ENCODE peak calls at places on chromosomes 7 and 10, in six cellular contexts. B is HepG2, Z is GM12878, E is H1, S is K562, U is SK-N-SH. M is an unnamed sample.

GRCh38 chr7:24025094-24025493 is 258.9 kb upstream of the NPY start:
- DNase-seq in E (no peak), S (no peak), B (no peak), U (no peak), Z (no peak), M (no peak)

GRCh38 chr10:129096340-129096984 is 370.6 kb upstream of the MGMT start:
- DNase-seq in S (no peak), U (no peak), B (no peak), E (no peak), Z (no peak), M (no peak)

GRCh38 chr10:123945506-123945905 is 53.9 kb upstream of the CPXM2 start:
- DNase-seq in E (no peak), B (no peak), S (peak), U (no peak), Z (no peak), M (no peak)

GRCh38 chr7:23938230-23938629 is 228.2 kb downstream of the STK31 start:
- DNase-seq in S (no peak), Z (no peak), E (no peak), B (no peak), U (no peak), M (no peak)

GRCh38 chr7:131302876-131303707 is 24.6 kb upstream of the MKLN1 start:
- DNase-seq in U (no peak), B (peak), S (no peak), E (peak), Z (no peak), M (no peak)

GRCh38 chr10:98246911-98247820 is 20.8 kb downstream of the LOXL4 start:
- DNase-seq in E (no peak), U (no peak), S (no peak), B (no peak), Z (no peak), M (no peak)

GRCh38 chr7:120856621-120857352 is 1.2 kb downstream of the TSPAN12 start:
- DNase-seq in Z (peak), U (peak), B (peak), E (no peak), S (peak), M (no peak)

GRCh38 chr7:16646427-16647081 is 573 bp downstream of the BZW2 start:
- DNase-seq in S (no peak), U (peak), E (no peak), Z (no peak), B (no peak), M (no peak)

GRCh38 chr10:4372601-4373000 is 453.4 kb upstream of the AKR1E2 start:
- DNase-seq in S (no peak), Z (no peak), B (no peak), U (peak), E (no peak), M (no peak)

GRCh38 chr7:38673795-38674194 is 42.6 kb upstream of the AMPH start:
- DNase-seq in Z (no peak), S (no peak), E (no peak), B (no peak), U (no peak), M (peak)

GRCh38 chr7:4797858-4798705 is 22.7 kb downstream of the AP5Z1 start:
- DNase-seq in Z (no peak), B (peak), E (no peak), U (peak), S (peak), M (no peak)

GRCh38 chr7:131109757-131110293 is 217.9 kb upstream of the MKLN1 start:
- DNase-seq in B (peak), Z (no peak), S (peak), U (peak), E (no peak), M (peak)

GRCh38 chr10:69861251-69862240 is 59.8 kb downstream of the COL13A1 start:
- DNase-seq in U (no peak), Z (no peak), S (no peak), B (peak), E (no peak), M (peak)

GRCh38 chr7:129387537-129387936 is 46.7 kb upstream of the STRIP2 start:
- DNase-seq in Z (no peak), S (no peak), U (no peak), B (no peak), E (no peak), M (no peak)

GRCh38 chr7:28440055-28440601 is 27.8 kb downstream of the CREB5 start:
- DNase-seq in S (no peak), E (no peak), B (no peak), Z (no peak), U (no peak), M (no peak)

GRCh38 chr7:19248681-19249080 is 103.5 kb upstream of the FERD3L start:
- DNase-seq in Z (no peak), E (no peak), U (no peak), B (no peak), S (no peak), M (no peak)

GRCh38 chr10:59214160-59214559 is 37.7 kb downstream of the PHYHIPL start:
- DNase-seq in S (no peak), B (no peak), U (no peak), Z (no peak), E (no peak), M (no peak)

GRCh38 chr10:13949844-13950542 is 363.2 kb downstream of the PRPF18 start:
- DNase-seq in U (no peak), E (no peak), S (no peak), Z (no peak), B (no peak), M (no peak)

GRCh38 chr7:7104971-7105370 is 77.4 kb upstream of the C1GALT1 start:
- DNase-seq in U (no peak), B (no peak), E (no peak), Z (no peak), S (no peak), M (no peak)

GRCh38 chr7:115297651-115298050 is 375.8 kb downstream of the MDFIC start:
- DNase-seq in B (no peak), U (no peak), S (no peak), E (no peak), Z (no peak), M (no peak)

GRCh38 chr7:90955641-90956207 is 308.5 kb upstream of the FZD1 start:
- DNase-seq in B (no peak), Z (no peak), U (no peak), E (no peak), S (no peak), M (no peak)

GRCh38 chr10:79113827-79114226 is 45.1 kb downstream of the ZMIZ1 start:
- DNase-seq in S (no peak), U (peak), Z (no peak), B (no peak), E (no peak), M (no peak)

GRCh38 chr10:31083765-31084184 is 52.1 kb upstream of the ZNF438 start:
- DNase-seq in B (peak), U (peak), E (peak), Z (peak), S (peak), M (peak)

GRCh38 chr10:78981970-78982281 is 86.8 kb upstream of the ZMIZ1 start:
- DNase-seq in B (peak), Z (no peak), S (no peak), U (no peak), E (no peak), M (no peak)

GRCh38 chr7:39695852-39696586 is 72.6 kb downstream of the RALA start:
- DNase-seq in S (no peak), E (no peak), B (no peak), U (no peak), Z (no peak), M (no peak)

GRCh38 chr10:624605-625334 is 64.7 kb downstream of the DIP2C start:
- DNase-seq in B (peak), S (no peak), Z (no peak), U (peak), E (peak), M (no peak)

GRCh38 chr10:73183882-73184281 is 16.0 kb downstream of the FAM149B1 start:
- DNase-seq in S (no peak), Z (no peak), U (no peak), B (no peak), E (no peak), M (no peak)

GRCh38 chr10:13354783-13355182 is 6.7 kb upstream of the SEPHS1 start:
- DNase-seq in Z (no peak), U (no peak), E (no peak), B (no peak), S (no peak), M (no peak)

GRCh38 chr7:138328215-138328614 is 131.8 kb upstream of the TRIM24 start:
- DNase-seq in B (peak), S (no peak), U (no peak), Z (no peak), E (no peak), M (no peak)

GRCh38 chr7:51428226-51428887 is 111.7 kb upstream of the COBL start:
- DNase-seq in Z (no peak), S (no peak), U (no peak), E (no peak), B (no peak), M (no peak)

GRCh38 chr10:12375076-12375504 is 25.7 kb downstream of the CAMK1D start:
- DNase-seq in S (no peak), Z (no peak), U (no peak), E (no peak), B (no peak), M (no peak)

GRCh38 chr7:44761207-44762161 is 12.8 kb downstream of the ZMIZ2 start:
- DNase-seq in U (peak), E (no peak), S (peak), B (no peak), Z (no peak), M (no peak)

GRCh38 chr10:60123172-60123571 is 216.8 kb upstream of the CCDC6 start:
- DNase-seq in E (no peak), U (no peak), B (no peak), S (no peak), Z (no peak), M (no peak)

GRCh38 chr10:101512741-101513140 is 75.3 kb downstream of the POLL start:
- DNase-seq in U (no peak), S (no peak), E (no peak), B (no peak), Z (no peak), M (no peak)

GRCh38 chr7:22110881-22111280 is 165.2 kb upstream of the CDCA7L start:
- DNase-seq in Z (no peak), S (no peak), B (peak), U (no peak), E (no peak), M (no peak)

GRCh38 chr10:122126763-122127659 is 138.0 kb downstream of the TACC2 start:
- DNase-seq in U (no peak), S (no peak), B (peak), Z (no peak), E (no peak), M (no peak)

GRCh38 chr7:68088894-68089293 is 1092.3 kb downstream of the TYW1 start:
- DNase-seq in B (no peak), Z (no peak), U (no peak), S (no peak), E (no peak), M (no peak)

GRCh38 chr7:50266893-50267386 is 37.6 kb upstream of the IKZF1 start:
- DNase-seq in U (no peak), S (peak), Z (peak), B (no peak), E (no peak), M (peak)

GRCh38 chr7:130393799-130394411 is 13.6 kb downstream of the CPA1 start:
- DNase-seq in U (no peak), E (no peak), Z (no peak), S (no peak), B (no peak), M (no peak)

GRCh38 chr7:159096736-159097581 is 47.7 kb downstream of the VIPR2 start:
- DNase-seq in Z (no peak), U (no peak), S (no peak), E (no peak), B (no peak), M (no peak)

GRCh38 chr7:15515201-15515777 is 46.5 kb downstream of the AGMO start:
- DNase-seq in Z (no peak), B (no peak), S (no peak), E (no peak), U (no peak), M (no peak)
- TF ChIP-seq GABPA in Z (no peak), B (no peak), S (no peak), E (no peak), U (no peak), M (no peak)

GRCh38 chr7:11746591-11746990 is 85.4 kb downstream of the THSD7A start:
- DNase-seq in Z (no peak), B (no peak), E (no peak), S (no peak), U (no peak), M (no peak)
- TF ChIP-seq GABPA in Z (no peak), B (no peak), E (no peak), S (no peak), U (no peak), M (no peak)

GRCh38 chr7:82110146-82110823 is 333.3 kb downstream of the CACNA2D1 start:
- DNase-seq in Z (no peak), S (no peak), E (no peak), U (no peak), B (no peak), M (no peak)

GRCh38 chr7:82109288-82109687 is 334.3 kb downstream of the CACNA2D1 start:
- DNase-seq in S (no peak), B (no peak), E (no peak), Z (no peak), U (no peak), M (no peak)

DNA sequence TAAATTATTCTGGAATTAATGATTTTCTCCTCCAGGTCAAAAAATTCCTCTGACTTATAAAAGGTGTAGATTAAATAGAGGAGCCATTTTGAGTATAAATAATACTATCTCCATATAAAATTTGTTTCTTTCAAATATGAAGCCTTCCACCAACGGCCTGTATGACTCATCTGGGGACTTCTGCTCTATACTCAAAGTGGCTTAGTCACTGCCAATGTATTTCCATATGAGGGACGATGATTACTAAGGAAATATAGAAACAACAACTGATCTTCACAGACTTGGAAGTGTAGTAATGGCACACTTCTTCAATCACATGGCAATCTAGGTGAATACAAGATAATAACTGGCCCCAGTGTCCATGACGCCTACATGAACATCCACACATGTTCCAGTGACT is 335.6 kb upstream of the HGF start:
- DNase-seq in B (no peak), E (no peak), S (no peak), Z (no peak), U (no peak), M (no peak)
- TF ChIP-seq GABPA in B (no peak), E (no peak), S (no peak), Z (no peak), U (no peak), M (no peak)

DNA sequence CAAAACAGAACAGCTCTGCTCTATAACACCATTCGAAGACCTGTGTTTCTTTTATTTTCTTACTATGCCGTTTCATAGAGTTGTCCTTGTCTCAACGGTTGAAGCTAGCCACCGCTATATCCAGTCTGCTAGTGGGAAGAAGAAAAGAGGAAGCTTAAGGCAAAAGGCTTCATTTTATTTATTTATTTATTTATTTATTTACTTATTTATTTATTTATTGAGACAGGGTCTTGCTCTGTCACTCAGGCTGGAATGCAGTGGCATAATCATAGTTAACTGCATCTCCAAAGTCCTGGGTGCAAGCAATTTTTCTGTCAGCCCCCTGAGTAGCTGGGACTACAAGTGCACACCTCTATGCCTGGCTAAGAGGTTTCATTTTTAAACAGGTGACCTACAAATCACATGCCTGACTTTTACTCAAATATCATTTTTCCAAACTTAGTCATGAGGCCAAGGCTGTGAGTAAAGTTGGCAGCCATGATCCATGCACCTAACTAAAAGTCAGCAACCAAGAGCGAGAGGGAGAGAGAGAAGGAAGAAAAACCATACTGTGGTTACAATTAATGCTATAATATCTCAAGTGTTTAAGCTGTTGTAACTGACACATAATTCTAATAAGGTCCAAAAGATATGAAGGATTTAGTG is 1305.3 kb upstream of the LRRTM3 start:
- DNase-seq in Z (no peak), B (no peak), E (no peak), U (no peak), S (no peak), M (no peak)
- TF ChIP-seq GABPA in Z (no peak), B (no peak), E (no peak), U (no peak), S (no peak), M (no peak)

DNA sequence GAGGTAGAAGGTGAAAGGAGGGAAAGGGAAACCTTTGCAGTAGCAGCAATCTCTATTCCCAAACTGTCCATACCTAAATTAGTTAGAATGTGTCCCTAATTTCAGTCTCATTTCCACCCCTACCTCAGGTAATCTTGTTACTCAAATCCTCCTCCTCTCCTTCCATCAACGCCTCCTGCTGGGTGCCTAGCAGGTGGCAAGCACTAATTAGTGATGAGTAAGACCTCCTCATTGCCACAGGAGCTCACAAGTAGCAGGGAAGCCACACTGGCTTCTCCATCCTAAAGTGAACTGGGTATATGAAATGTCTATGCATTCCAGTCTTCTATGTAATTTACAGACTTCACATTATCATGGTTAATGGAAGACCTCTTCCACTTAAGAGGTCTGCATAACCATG is 25.7 kb upstream of the FAM133B start:
- DNase-seq in U (no peak), E (no peak), Z (no peak), S (no peak), B (no peak), M (no peak)
- TF ChIP-seq GABPA in U (no peak), E (no peak), Z (no peak), S (no peak), B (no peak), M (no peak)

GRCh38 chr7:98283127-98283886 is 1.8 kb downstream of the BRI3 start:
- DNase-seq in Z (no peak), B (no peak), E (no peak), S (no peak), U (peak), M (peak)

GRCh38 chr7:98283887-98284222 is 2.4 kb downstream of the BRI3 start:
- DNase-seq in B (no peak), Z (no peak), U (no peak), S (no peak), E (no peak), M (no peak)

GRCh38 chr7:98286093-98286525 is 4.6 kb downstream of the BRI3 start:
- DNase-seq in E (no peak), S (peak), B (peak), Z (no peak), U (peak), M (no peak)

GRCh38 chr7:98285132-98286092 is 3.9 kb downstream of the BRI3 start:
- DNase-seq in E (no peak), S (no peak), U (peak), Z (no peak), B (no peak), M (no peak)

GRCh38 chr7:98284335-98285036 is 3.0 kb downstream of the BRI3 start:
- DNase-seq in B (peak), Z (no peak), S (no peak), U (peak), E (no peak), M (peak)
- TF ChIP-seq GABPA in B (no peak), Z (no peak), S (no peak), U (no peak), E (no peak), M (no peak)

DNA sequence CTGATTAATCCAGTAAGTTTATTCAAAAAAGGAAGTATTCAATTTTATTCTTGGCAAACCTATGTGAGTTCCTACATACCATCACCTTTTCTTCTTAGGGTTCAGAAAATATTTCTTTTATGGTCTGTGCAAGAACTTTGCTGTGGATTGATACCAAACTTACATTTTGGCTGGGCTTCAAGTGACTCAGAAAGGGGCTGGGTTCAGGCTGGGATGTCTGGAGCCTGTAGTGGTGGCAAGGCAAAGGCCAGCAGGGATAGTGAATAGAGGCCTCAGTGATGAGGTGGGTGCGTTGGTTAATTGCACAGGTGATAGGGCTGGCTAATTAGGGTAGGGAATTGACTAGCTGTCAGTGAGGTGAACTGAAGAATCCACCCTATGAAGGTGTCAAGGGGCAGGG is 40.2 kb upstream of the ATXN7L1 start:
- DNase-seq in E (no peak), U (no peak), S (no peak), Z (no peak), B (no peak), M (no peak)
- TF ChIP-seq GABPA in E (no peak), U (no peak), S (no peak), Z (no peak), B (no peak), M (no peak)

GRCh38 chr10:107022600-107023354 is 141.7 kb downstream of the SORCS1 start:
- DNase-seq in U (peak), E (no peak), S (peak), B (no peak), Z (no peak), M (no peak)
- TF ChIP-seq GABPA in U (no peak), E (no peak), S (no peak), B (no peak), Z (no peak), M (no peak)

DNA sequence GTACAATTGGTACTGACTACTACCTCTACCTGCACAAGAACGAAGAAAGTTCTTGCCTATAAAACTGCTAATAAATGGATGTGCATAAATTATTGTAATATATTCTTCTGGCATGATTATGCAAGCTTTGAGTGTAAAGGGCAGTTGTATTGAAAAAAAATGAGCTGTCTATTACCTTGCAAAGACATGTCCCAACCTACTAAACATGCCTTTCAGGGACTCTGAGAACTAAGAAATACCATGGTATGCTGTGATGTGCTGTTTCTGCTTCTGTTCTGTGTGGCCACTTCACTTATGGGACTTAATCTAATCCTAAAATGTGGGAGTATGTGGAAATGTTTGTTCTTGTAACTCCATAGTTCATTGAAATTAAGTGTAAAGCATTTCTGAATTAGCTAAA is 1083.5 kb downstream of the LRMDA start:
- DNase-seq in B (no peak), Z (no peak), S (no peak), U (no peak), E (no peak), M (no peak)
- TF ChIP-seq GABPA in B (no peak), Z (no peak), S (no peak), U (no peak), E (no peak), M (no peak)

M was measured in HL-60.